ENCODE peak calls at places on chromosomes 16 and 17, in eight cellular contexts. H is T-helper 1 cell, I is PC-3, K is GM19239, T is progenitor cell of endocrine pancreas, G is hepatic stellate cell, R is amygdala, P is frontal cortex. J is an unnamed sample.

GRCh38 chr17:77572065-77572601 is 386.4 kb upstream of the TNRC6C start:
- DNase-seq in I (no peak), G (no peak), R (no peak), K (no peak), T (no peak), P (no peak), H (no peak), J (no peak)

GRCh38 chr16:87199901-87200300 is 117.3 kb downstream of the C16orf95 start:
- DNase-seq in H (no peak), G (no peak), R (no peak), P (no peak), I (no peak), K (no peak), T (no peak), J (no peak)

GRCh38 chr17:382644-383533 is 30.3 kb upstream of the RPH3AL start:
- DNase-seq in G (peak), I (no peak), P (peak), T (no peak), K (no peak), H (no peak), R (no peak), J (no peak)

GRCh38 chr17:4477286-4477791 is 21.3 kb upstream of the SPNS2 start:
- DNase-seq in G (no peak), I (no peak), K (no peak), P (no peak), T (no peak), R (no peak), H (no peak), J (no peak)

GRCh38 chr16:89257757-89258465 is 40.4 kb downstream of the ZNF778 start:
- DNase-seq in G (no peak), K (no peak), T (no peak), P (no peak), H (no peak), R (no peak), I (peak), J (no peak)

GRCh38 chr17:42517516-42517915 is 18.5 kb upstream of the NAGLU start:
- DNase-seq in H (peak), G (peak), I (no peak), R (peak), P (peak), K (peak), T (peak), J (peak)

GRCh38 chr17:48388955-48389764 is 40.9 kb downstream of the SKAP1 start:
- DNase-seq in H (no peak), G (no peak), I (no peak), R (no peak), T (no peak), K (no peak), P (no peak), J (no peak)

GRCh38 chr17:12519956-12520594 is 145.6 kb upstream of the MYOCD start:
- DNase-seq in K (no peak), R (no peak), T (no peak), P (no peak), I (peak), G (no peak), H (no peak), J (no peak)

GRCh38 chr17:7673239-7673638 is 14.1 kb downstream of the TP53 start:
- DNase-seq in P (no peak), K (no peak), G (no peak), T (no peak), R (no peak), H (no peak), I (peak), J (no peak)

GRCh38 chr16:69880640-69881133 is 70.4 kb upstream of the CLEC18A start:
- DNase-seq in R (peak), P (peak), G (peak), H (no peak), K (no peak), I (no peak), T (no peak), J (no peak)

GRCh38 chr17:77831497-77832179 is 126.9 kb upstream of the TNRC6C start:
- DNase-seq in R (no peak), K (no peak), I (peak), G (peak), H (no peak), P (no peak), T (no peak), J (no peak)

GRCh38 chr17:35117984-35118383 is 1.7 kb downstream of the RAD51D start:
- DNase-seq in H (no peak), T (no peak), K (no peak), P (peak), I (peak), R (peak), G (peak), J (no peak)

GRCh38 chr17:16976686-16977550 is 5.0 kb upstream of the TNFRSF13B start:
- DNase-seq in I (no peak), K (no peak), T (no peak), P (no peak), R (no peak), G (no peak), H (no peak), J (no peak)

GRCh38 chr16:49821614-49822282 is 34.2 kb downstream of the ZNF423 start:
- DNase-seq in G (no peak), R (no peak), I (no peak), T (no peak), K (no peak), P (no peak), H (no peak), J (no peak)

GRCh38 chr17:19017804-19018599 is 13.4 kb upstream of the FAM83G start:
- DNase-seq in K (no peak), R (no peak), G (no peak), P (no peak), T (no peak), I (no peak), H (no peak), J (no peak)

J was measured in GM18507.